ENCODE peak calls at places on chromosomes 3 and 15, in four cellular contexts. I, K, Y and A are unnamed samples.

GRCh38 chr3:71066849-71067261 is 516.7 kb downstream of the FOXP1 start:
- DNase-seq in I (no peak), K (peak; percentile 51), Y (no peak), A (peak; percentile 59)

GRCh38 chr3:99659032-99659431 is 20.6 kb downstream of the COL8A1 start:
- DNase-seq in K (peak; percentile 83), Y (no peak), I (no peak), A (peak; percentile 99)

GRCh38 chr3:58659051-58659675 is 7.4 kb downstream of the FAM3D start:
- DNase-seq in I (peak; percentile 55), Y (no peak), K (peak; percentile 57), A (peak; percentile 42)

GRCh38 chr3:74465652-74466415 is 148.6 kb downstream of the CNTN3 start:
- DNase-seq in K (peak; percentile 24), I (no peak), Y (no peak), A (peak; percentile 46)

GRCh38 chr3:195240171-195240701 is 30.7 kb downstream of the XXYLT1 start:
- DNase-seq in K (no peak), I (no peak), Y (no peak), A (no peak)

GRCh38 chr3:126900859-126901540 is 81.9 kb upstream of the PLXNA1 start:
- DNase-seq in I (no peak), Y (no peak), K (no peak), A (no peak)

GRCh38 chr15:29736745-29737023 is 85.6 kb downstream of the TJP1 start:
- DNase-seq in Y (peak; percentile 39), K (peak; percentile 17), I (no peak), A (peak; percentile 47)

GRCh38 chr15:83112233-83112958 is 5.0 kb downstream of the TM6SF1 start:
- DNase-seq in Y (no peak), K (no peak), I (no peak), A (peak; percentile 8)

GRCh38 chr3:58042947-58043707 is 34.9 kb downstream of the FLNB start:
- DNase-seq in K (no peak), I (no peak), Y (no peak), A (peak; percentile 46)

GRCh38 chr3:47536967-47537366 is 23.5 kb upstream of the ELP6 start:
- DNase-seq in I (no peak), Y (no peak), K (no peak), A (no peak)

GRCh38 chr3:87410110-87410509 is 133.7 kb upstream of the POU1F1 start:
- DNase-seq in K (peak; percentile 63), I (no peak), Y (no peak), A (peak; percentile 79)

GRCh38 chr3:10447110-10447509 is 58.3 kb downstream of the ATP2B2 start:
- DNase-seq in I (no peak), Y (no peak), K (no peak), A (no peak)

GRCh38 chr3:127307431-127307830 is 19.6 kb upstream of the PRR20G start:
- DNase-seq in K (no peak), I (no peak), Y (no peak), A (no peak)

GRCh38 chr15:90903733-90904536 is 833 bp downstream of the MAN2A2 start:
- DNase-seq in I (no peak), K (no peak), Y (no peak), A (no peak)

GRCh38 chr3:74415731-74416130 is 198.7 kb downstream of the CNTN3 start:
- DNase-seq in Y (no peak), I (no peak), K (no peak), A (no peak)

GRCh38 chr3:2268779-2269178 is 170.1 kb downstream of the CNTN4 start:
- DNase-seq in K (no peak), Y (no peak), I (no peak), A (no peak)

GRCh38 chr3:25033407-25034029 is 394.5 kb upstream of the RARB start:
- DNase-seq in K (peak; percentile 16), Y (peak; percentile 40), I (peak; percentile 56), A (peak; percentile 13)

GRCh38 chr3:66830301-66830700 is 167.8 kb upstream of the KBTBD8 start:
- DNase-seq in Y (peak; percentile 42), I (no peak), K (no peak), A (no peak)

GRCh38 chr15:40943764-40944365 is 9.4 kb upstream of the CHAC1 start:
- DNase-seq in I (no peak), K (no peak), Y (no peak), A (no peak)

GRCh38 chr15:63218114-63218808 is 28.9 kb downstream of the RAB8B start:
- DNase-seq in Y (no peak), I (no peak), K (peak; percentile 65), A (peak; percentile 74)

GRCh38 chr3:135811597-135811996 is 153.9 kb upstream of the PPP2R3A start:
- DNase-seq in K (no peak), Y (no peak), I (no peak), A (no peak)

GRCh38 chr3:139353920-139354556 is 10.2 kb downstream of the MRPS22 start:
- DNase-seq in I (no peak), Y (no peak), K (peak; percentile 64), A (peak; percentile 65)

GRCh38 chr3:9347887-9348286 is 15.0 kb upstream of the THUMPD3 start:
- DNase-seq in K (peak; percentile 75), Y (no peak), I (no peak), A (peak; percentile 92)

GRCh38 chr15:61888074-61888780 is 172.0 kb downstream of the VPS13C start:
- DNase-seq in I (no peak), Y (no peak), K (no peak), A (peak; percentile 35)

GRCh38 chr3:127675651-127676391 is 3.1 kb downstream of the ABTB1 start:
- DNase-seq in I (no peak), K (no peak), Y (no peak), A (no peak)

GRCh38 chr15:52261498-52262242 is 33.9 kb downstream of the MYO5C start:
- DNase-seq in I (peak; percentile 83), Y (peak; percentile 57), K (peak; percentile 73), A (peak; percentile 64)

GRCh38 chr15:100783296-100783695 is 96.3 kb upstream of the ALDH1A3 start:
- DNase-seq in K (no peak), Y (no peak), I (peak; percentile 18), A (no peak)

GRCh38 chr3:51684971-51685751 is 14.1 kb downstream of the TEX264 start:
- DNase-seq in Y (no peak), K (no peak), I (no peak), A (no peak)

GRCh38 chr15:34373951-34374350 is 7.0 kb upstream of the LPCAT4 start:
- DNase-seq in K (no peak), I (no peak), Y (no peak), A (no peak)

GRCh38 chr3:45007091-45007490 is 19.0 kb upstream of the CLEC3B start:
- DNase-seq in I (no peak), Y (no peak), K (no peak), A (no peak)